ENCODE peak calls at places on chromosomes 12 and 14, in ten cellular contexts. H is stomach, D is sigmoid colon, F is suprapubic skin, K is ovary, R is heart left ventricle, U is IMR-90, I is A549, V is prostate gland, B is Peyer's patch. C is an unnamed sample.

GRCh38 chr12:95663525-95663924 is 112.2 kb upstream of the USP44 start:
- DNase-seq in D (no peak), F (no peak), I (no peak), R (no peak), H (no peak), B (no peak), V (peak), U (no peak), K (no peak), C (no peak)

GRCh38 chr12:25200703-25201102 is 5.7 kb downstream of the ETFRF1 start:
- DNase-seq in D (no peak), R (no peak), F (no peak), H (no peak), V (no peak), I (no peak), K (no peak), U (peak), B (no peak), C (no peak)

GRCh38 chr12:98490491-98491453 is 24.6 kb upstream of the TMPO start:
- DNase-seq in U (peak), F (peak), R (peak), D (peak), K (peak), V (peak), I (peak), B (peak), H (peak), C (peak)

GRCh38 chr14:79011091-79011919 is 841.1 kb downstream of the NRXN3 start:
- DNase-seq in D (no peak), V (peak), U (peak), F (no peak), K (no peak), B (no peak), I (peak), R (no peak), H (no peak), C (no peak)

GRCh38 chr12:28866296-28866695 is 282.8 kb upstream of the FAR2 start:
- DNase-seq in H (no peak), U (no peak), B (no peak), K (no peak), F (no peak), R (no peak), V (no peak), D (no peak), I (no peak), C (no peak)

GRCh38 chr12:40192704-40193255 is 32.0 kb upstream of the LRRK2 start:
- DNase-seq in B (no peak), V (no peak), U (no peak), R (no peak), D (no peak), H (no peak), K (no peak), I (no peak), F (no peak), C (no peak)

GRCh38 chr12:123436017-123436964 is at the start of gene RILPL2:
- DNase-seq in I (peak), D (peak), H (peak), K (peak), V (peak), R (peak), B (peak), F (peak), U (peak), C (peak)

GRCh38 chr12:76587428-76588178 is 28.0 kb upstream of the OSBPL8 start:
- DNase-seq in I (no peak), V (no peak), U (peak), D (no peak), F (no peak), B (no peak), H (no peak), R (no peak), K (no peak), C (no peak)

GRCh38 chr12:27751386-27752047 is 28.5 kb upstream of the KLHL42 start:
- DNase-seq in H (peak), B (peak), K (no peak), I (peak), D (no peak), F (no peak), R (no peak), U (no peak), V (peak), C (no peak)

GRCh38 chr12:116547955-116548471 is 11.2 kb upstream of the MAP1LC3B2 start:
- DNase-seq in V (no peak), B (no peak), I (no peak), K (no peak), H (no peak), F (no peak), D (no peak), U (peak), R (no peak), C (no peak)

GRCh38 chr14:74356892-74357575 is 8.8 kb downstream of the VRTN start:
- DNase-seq in D (no peak), B (no peak), H (no peak), K (no peak), R (no peak), U (no peak), I (no peak), F (no peak), V (no peak), C (no peak)

GRCh38 chr12:127559349-127560040 is 707.5 kb upstream of the TMEM132C start:
- DNase-seq in F (no peak), K (no peak), R (peak), D (no peak), B (no peak), U (peak), V (no peak), I (peak), H (peak), C (no peak)

GRCh38 chr14:32667287-32667686 is 271.4 kb upstream of the NPAS3 start:
- DNase-seq in F (no peak), D (no peak), B (no peak), R (no peak), H (no peak), V (no peak), I (no peak), K (no peak), U (no peak), C (no peak)
- H3K4me3 ChIP-seq in F (no peak), D (no peak), B (no peak), R (no peak), H (no peak), V (no peak), I (no peak), K (no peak), U (no peak), C (no peak)

DNA sequence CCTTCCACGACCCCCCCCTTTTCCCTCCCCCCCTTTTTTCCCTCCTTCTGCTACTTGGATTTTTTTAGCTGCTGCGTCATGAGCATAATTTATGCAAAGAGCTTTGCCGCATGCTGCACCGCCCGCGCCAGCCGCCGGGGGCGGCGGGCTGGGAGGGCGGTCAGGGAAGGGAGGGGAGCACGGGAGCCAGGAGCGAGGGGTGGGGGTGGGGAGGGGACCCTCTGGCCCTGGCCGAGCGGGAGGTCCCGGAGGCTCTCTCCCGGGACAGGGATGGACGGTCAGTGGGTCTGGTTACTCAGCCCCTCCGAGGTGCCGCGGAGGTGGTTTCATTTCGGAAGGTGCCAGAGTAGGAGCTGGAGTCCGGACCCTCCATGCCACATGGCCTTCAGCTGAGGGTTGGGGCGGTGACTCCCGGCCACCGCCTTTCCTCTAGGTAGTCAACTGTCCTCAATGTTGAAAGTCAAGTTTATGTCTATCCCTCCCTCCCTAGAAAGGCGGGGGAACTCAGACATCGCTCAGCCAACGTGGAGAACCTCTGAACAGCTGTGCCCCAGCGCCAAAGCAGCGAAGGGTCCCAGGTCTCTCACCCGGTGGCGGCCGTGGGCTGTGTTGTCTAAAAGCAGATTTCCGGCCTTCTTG is at the start of gene POU6F1:
- DNase-seq in K (peak), D (peak), F (peak), V (peak), B (peak), R (peak), U (peak), H (peak), I (peak), C (peak)
- TF ChIP-seq POLR2A in K (peak), D (no peak), F (no peak), V (peak), B (no peak), R (no peak), U (peak), H (no peak), I (peak), C (no peak)

GRCh38 chr14:55133416-55133815 is 4.4 kb downstream of the LGALS3 start:
- DNase-seq in F (no peak), U (peak), D (no peak), B (no peak), H (no peak), V (no peak), I (no peak), R (no peak), K (no peak), C (peak)
- TF ChIP-seq CTCF in F (no peak), U (peak), D (no peak), B (no peak), H (peak), V (peak), I (no peak), R (peak), K (no peak), C (no peak)

GRCh38 chr14:77074969-77075368 is 23.1 kb upstream of the CIPC start:
- DNase-seq in H (no peak), D (no peak), B (no peak), K (no peak), U (no peak), V (no peak), R (no peak), F (no peak), I (no peak), C (no peak)
- H3K4me3 ChIP-seq in H (no peak), D (no peak), B (peak), K (no peak), U (no peak), V (peak), R (peak), F (peak), I (no peak), C (no peak)

GRCh38 chr12:121781751-121782615 is 11.5 kb downstream of the RHOF start:
- DNase-seq in F (no peak), B (no peak), H (no peak), I (no peak), K (no peak), R (no peak), D (no peak), V (no peak), U (peak), C (no peak)

GRCh38 chr12:121780429-121780828 is 13.1 kb downstream of the RHOF start:
- DNase-seq in I (no peak), V (no peak), B (no peak), D (no peak), H (no peak), U (no peak), F (no peak), K (no peak), R (no peak), C (no peak)

GRCh38 chr12:121776190-121777098 is 17.0 kb downstream of the RHOF start:
- DNase-seq in F (peak), K (peak), R (peak), V (peak), D (peak), U (peak), B (peak), I (peak), H (peak), C (peak)

GRCh38 chr12:121779422-121779895 is 14.0 kb downstream of the RHOF start:
- DNase-seq in R (no peak), U (no peak), K (no peak), H (no peak), D (no peak), F (no peak), B (no peak), V (no peak), I (no peak), C (no peak)

DNA sequence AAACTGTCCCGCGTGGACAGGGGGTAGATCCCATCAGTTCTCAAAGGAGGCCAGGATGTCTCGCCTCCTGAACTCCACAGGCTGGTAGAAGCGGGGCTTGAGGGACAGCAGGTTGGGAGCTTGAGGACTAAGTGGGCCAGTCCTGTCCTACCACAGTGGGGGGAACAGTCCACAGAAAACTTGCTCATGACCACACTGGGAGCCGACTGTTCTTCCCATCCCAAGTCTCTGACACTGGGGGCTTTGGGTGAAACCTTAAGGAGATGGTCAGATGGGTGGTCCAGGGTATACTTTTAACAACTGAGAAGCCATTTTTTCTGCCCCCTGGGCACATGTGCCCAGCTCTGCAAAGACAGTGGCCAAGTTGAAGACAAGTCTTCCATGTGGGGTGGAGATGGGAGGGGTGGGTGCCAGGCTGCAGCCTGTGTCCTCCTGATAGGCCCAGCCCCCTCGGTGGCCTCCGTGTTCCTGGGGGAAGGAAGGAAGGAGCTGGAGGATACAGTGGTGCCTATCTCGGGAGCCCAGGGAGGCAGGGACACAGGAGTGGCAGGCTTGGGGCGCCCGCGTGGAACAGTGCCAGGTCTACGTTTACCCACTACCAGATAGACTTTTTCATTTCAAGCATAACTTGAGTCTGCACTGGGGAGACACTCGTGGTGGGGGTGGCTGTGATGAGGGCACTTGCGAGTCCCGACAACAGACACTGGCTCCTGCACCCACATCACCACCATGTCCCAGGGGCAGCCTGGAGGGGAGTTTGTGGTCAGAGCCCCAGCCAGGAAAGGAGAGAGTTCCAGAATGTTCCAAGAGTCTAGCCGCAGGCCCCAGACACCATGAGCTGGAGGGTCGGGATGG is 14.7 kb downstream of the RHOF start:
- DNase-seq in U (no peak), V (no peak), F (no peak), H (no peak), B (no peak), K (no peak), I (no peak), D (no peak), R (no peak), C (no peak)
- TF ChIP-seq POLR2A in U (no peak), V (no peak), F (no peak), H (no peak), B (no peak), K (no peak), I (no peak), D (no peak), R (no peak), C (no peak)

GRCh38 chr14:77804592-77804991 is 4.7 kb downstream of the ADCK1 start:
- DNase-seq in K (no peak), H (no peak), V (no peak), I (peak), U (no peak), R (no peak), F (no peak), B (no peak), D (no peak), C (no peak)
- TF ChIP-seq CTCF in K (no peak), H (no peak), V (no peak), I (peak), U (peak), R (peak), F (no peak), B (no peak), D (no peak), C (no peak)

DNA sequence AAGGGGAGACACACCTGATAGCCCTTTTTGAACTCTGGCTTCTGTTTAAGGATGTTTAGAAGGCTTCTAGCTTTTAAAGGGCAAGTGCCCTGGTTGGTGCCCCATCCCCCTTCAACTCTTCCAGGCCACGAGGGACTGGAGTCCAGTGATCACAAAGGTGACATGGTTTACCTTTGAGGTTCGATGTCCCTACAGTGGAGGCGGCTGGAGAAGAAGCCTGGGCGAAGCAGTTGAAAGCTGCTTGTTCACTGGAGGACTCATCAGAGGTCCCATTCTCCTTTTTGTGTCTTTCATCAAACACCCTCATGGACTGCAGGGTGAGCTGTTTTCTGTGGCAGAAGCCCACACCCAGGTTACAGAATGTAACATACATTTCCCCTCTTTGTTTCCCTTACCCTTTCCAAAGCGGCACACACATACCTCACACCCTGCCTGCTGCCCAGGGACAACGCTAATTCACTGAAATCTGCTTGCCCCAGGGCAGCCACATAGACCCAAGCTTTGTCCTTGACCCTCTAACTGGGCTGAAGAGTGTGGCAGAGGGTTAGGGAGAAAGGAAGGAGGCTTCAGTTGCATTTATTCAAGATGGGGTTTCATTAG is 7.7 kb downstream of the TBX3 start:
- DNase-seq in U (no peak), B (peak), R (no peak), I (no peak), H (no peak), V (no peak), K (no peak), D (no peak), F (no peak), C (no peak)
- H3K4me3 ChIP-seq in U (peak), B (no peak), R (no peak), I (no peak), H (no peak), V (peak), K (no peak), D (no peak), F (no peak), C (no peak)

DNA sequence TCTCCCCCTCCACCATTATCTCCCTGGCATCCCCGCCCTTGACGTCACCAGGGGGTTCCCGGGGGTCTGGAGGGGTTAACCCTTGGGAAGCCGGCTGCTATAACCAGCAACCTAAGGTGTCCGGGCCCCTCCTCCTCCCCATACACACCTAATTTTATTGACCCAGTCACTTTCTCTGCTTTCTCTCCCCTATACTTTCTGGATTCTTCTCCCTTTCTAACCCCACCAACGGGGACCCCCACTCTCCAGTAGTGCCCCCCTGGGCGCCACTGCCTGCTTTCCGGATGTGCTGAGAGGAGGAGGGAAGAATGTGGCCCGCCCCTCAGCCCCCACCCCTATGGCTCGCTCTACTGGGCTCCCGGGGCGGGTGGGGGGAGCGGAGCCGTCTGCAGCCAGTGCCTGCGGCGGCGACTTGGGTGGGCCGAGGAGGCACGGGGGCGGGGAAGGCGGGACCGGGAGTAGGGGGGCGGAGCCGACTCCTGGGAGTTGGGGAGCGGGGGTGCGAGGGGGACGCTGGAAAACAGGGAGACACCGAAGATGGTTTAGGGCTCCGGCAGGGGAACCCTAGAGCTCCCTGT is 1.8 kb downstream of the GLI1 start:
- DNase-seq in I (peak), R (peak), D (peak), U (peak), B (peak), F (no peak), H (peak), V (peak), K (peak), C (peak)
- TF ChIP-seq POLR2A in I (no peak), R (no peak), D (no peak), U (no peak), B (no peak), F (no peak), H (no peak), V (no peak), K (no peak), C (no peak)

DNA sequence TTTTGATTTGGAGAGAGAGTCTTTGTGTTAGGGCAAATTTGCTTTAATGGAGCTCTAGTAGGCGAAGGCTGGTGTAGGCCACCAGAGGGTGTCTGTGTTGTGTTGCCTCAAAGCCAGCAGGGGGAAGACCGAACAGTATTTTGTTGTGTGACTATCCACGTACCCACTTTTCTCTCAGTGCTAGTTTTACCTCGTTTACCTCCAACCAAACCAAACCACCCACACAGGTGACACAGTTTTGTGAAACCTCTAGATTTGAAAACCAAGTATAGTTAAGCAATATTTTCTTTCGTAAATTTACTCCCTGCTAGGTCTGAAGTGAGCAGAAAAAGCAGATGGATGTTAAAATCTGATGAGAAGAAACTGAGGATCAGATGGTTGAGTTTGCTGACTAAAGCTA is 36.3 kb upstream of the NPFF start:
- DNase-seq in B (no peak), I (peak), H (peak), K (peak), R (no peak), V (peak), F (no peak), D (peak), U (peak), C (peak)
- TF ChIP-seq CTCF in B (peak), I (peak), H (peak), K (peak), R (peak), V (peak), F (peak), D (peak), U (peak), C (no peak)

DNA sequence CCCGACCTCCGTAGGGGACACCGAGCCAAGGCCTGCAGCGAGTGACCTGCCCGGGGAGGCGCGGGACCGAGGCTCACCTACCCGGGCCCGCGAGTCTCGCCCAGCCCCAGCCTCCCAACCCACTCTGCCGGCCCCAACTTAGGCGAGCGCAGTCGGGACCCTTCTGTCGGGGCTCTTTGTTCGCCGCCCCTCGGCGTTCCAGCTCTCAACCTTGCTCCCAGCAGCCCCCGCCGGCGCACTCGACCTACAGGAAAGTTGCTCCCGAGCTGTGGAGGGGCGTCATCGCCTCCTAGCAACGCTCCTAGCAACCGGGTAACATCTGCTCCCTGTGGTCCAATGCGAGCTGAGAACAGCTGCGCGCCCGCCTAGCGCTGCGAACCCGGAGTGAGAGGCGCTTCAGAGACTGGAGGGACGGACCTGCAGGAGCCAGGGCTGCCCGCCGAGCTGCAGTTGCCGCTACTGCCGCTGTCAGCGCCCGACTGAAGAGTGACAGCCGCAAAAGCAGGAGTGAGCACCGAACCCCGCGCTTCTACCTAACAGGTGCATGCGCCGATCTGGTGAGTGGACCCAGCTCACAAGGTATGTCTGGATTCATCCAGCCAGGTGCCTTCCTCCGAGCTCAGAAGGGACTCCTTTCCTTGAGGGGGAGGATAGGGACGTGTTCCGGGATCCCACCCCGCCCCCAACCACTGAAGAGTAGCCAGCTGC is 354.9 kb downstream of the SNAPC1 start:
- DNase-seq in B (peak), V (peak), U (peak), I (peak), F (peak), K (peak), R (peak), D (peak), H (peak), C (no peak)
- H3K4me3 ChIP-seq in B (peak), V (peak), U (peak), I (peak), F (peak), K (no peak), R (peak), D (no peak), H (peak), C (no peak)